ENCODE peak calls at places on chromosomes 5 and 9, in five cellular contexts. T is mammary epithelial cell, C is adipocyte, X is esophagus muscularis mucosa, H is colonic mucosa. W is an unnamed sample. For H3K27me3, H3K9me3 and H3K36me3, the result is how much of the 10 kb centered on the place peaks cover.

GRCh38 chr5:148639081-148639480 is 15.2 kb downstream of the HTR4 start:
- DNase-seq in C (no peak), X (peak), T (no peak), H (no peak), W (no peak)

GRCh38 chr5:154630410-154630809 is 124.8 kb upstream of the LARP1 start:
- DNase-seq in C (no peak), X (no peak), H (no peak), T (no peak), W (no peak)

GRCh38 chr5:102863764-102864560 is 108.9 kb downstream of the PAM start:
- DNase-seq in T (no peak), X (no peak), C (peak), H (no peak), W (peak)

GRCh38 chr9:126705767-126706697 is 92.3 kb downstream of the LMX1B start:
- DNase-seq in C (peak), T (peak), X (peak), H (peak), W (peak)

GRCh38 chr5:34516686-34517085 is 139.4 kb upstream of the RAI14 start:
- DNase-seq in T (no peak), H (no peak), C (no peak), X (no peak), W (no peak)

GRCh38 chr9:4510546-4511322 is 20.5 kb downstream of the SLC1A1 start:
- DNase-seq in H (no peak), T (no peak), C (no peak), X (no peak), W (peak)

GRCh38 chr9:127035948-127036347 is 86.5 kb downstream of the ANGPTL2 start:
- DNase-seq in T (no peak), X (no peak), C (peak), H (no peak), W (no peak)

GRCh38 chr9:131347376-131348020 is 46.4 kb upstream of the PRRC2B start:
- DNase-seq in X (no peak), C (no peak), H (no peak), T (no peak), W (no peak)

GRCh38 chr5:34501033-34501432 is 155.1 kb upstream of the RAI14 start:
- DNase-seq in T (no peak), C (peak), X (no peak), H (no peak), W (no peak)

GRCh38 chr9:129481824-129482511 is 138.9 kb downstream of the C9orf50 start:
- DNase-seq in T (no peak), X (no peak), C (peak), H (no peak), W (no peak)

GRCh38 chr9:74570879-74571512 is 73.9 kb downstream of the RORB start:
- DNase-seq in H (peak), X (no peak), C (peak), T (peak), W (peak)

GRCh38 chr5:58925627-58926545 is 343.0 kb downstream of the RAB3C start:
- DNase-seq in C (no peak), X (no peak), T (no peak), H (no peak), W (no peak)

GRCh38 chr5:34811691-34812090 is 27.3 kb upstream of the TTC23L start:
- DNase-seq in H (no peak), T (no peak), X (no peak), C (peak), W (no peak)

GRCh38 chr5:149406203-149406978 is 27.3 kb upstream of the IL17B start:
- DNase-seq in C (peak), H (no peak), X (no peak), T (no peak), W (no peak)

GRCh38 chr9:92726971-92727715 is 37.5 kb downstream of the BICD2 start:
- DNase-seq in X (no peak), T (no peak), H (no peak), C (no peak), W (no peak)

GRCh38 chr9:4375424-4376195 is 75.7 kb upstream of the GLIS3 start:
- DNase-seq in X (peak), H (no peak), T (peak), C (peak), W (no peak)

GRCh38 chr9:73451003-73451402 is 299.3 kb downstream of the ANXA1 start:
- DNase-seq in T (peak), C (no peak), H (no peak), X (no peak), W (no peak)

GRCh38 chr9:121619989-121620673 is 31.3 kb upstream of the DAB2IP start:
- DNase-seq in H (peak), C (no peak), X (no peak), T (no peak), W (no peak)

GRCh38 chr5:26518065-26518464 is 520.3 kb downstream of the CDH9 start:
- DNase-seq in T (no peak), H (no peak), C (no peak), X (no peak), W (no peak)

GRCh38 chr9:107946364-107947137 is 457.0 kb upstream of the KLF4 start:
- DNase-seq in H (peak), X (no peak), C (no peak), T (no peak), W (peak)

GRCh38 chr9:93884808-93885207 is 70.3 kb downstream of the BARX1 start:
- DNase-seq in T (no peak), X (no peak), C (no peak), H (no peak), W (no peak)

GRCh38 chr5:57509501-57510260 is 27.1 kb upstream of the ACTBL2 start:
- DNase-seq in T (no peak), X (no peak), H (no peak), C (no peak), W (no peak)

GRCh38 chr9:89367726-89368437 is 49.6 kb downstream of the SECISBP2 start:
- DNase-seq in T (no peak), H (no peak), X (no peak), C (no peak), W (no peak)

GRCh38 chr9:97293207-97293721 is 14.2 kb upstream of the CCDC180 start:
- DNase-seq in X (no peak), H (no peak), C (no peak), T (no peak), W (no peak)

GRCh38 chr9:34771023-34771422 is 61.1 kb upstream of the CCL21 start:
- DNase-seq in C (peak), T (peak), H (no peak), X (no peak), W (no peak)

GRCh38 chr5:156755421-156756087 is 94.5 kb upstream of the PPP1R2B start:
- DNase-seq in H (no peak), T (no peak), C (no peak), X (no peak), W (no peak)

GRCh38 chr9:105444130-105444529 is 3.7 kb upstream of the FSD1L start:
- DNase-seq in T (peak), C (no peak), X (no peak), H (no peak), W (no peak)

GRCh38 chr9:133394687-133395271 is 18.6 kb downstream of the STKLD1 start:
- DNase-seq in H (no peak), C (no peak), T (no peak), X (no peak), W (no peak)
- H3K27me3 ChIP-seq in H (under half), C (under half), T (under half), X (under half), W (under half)

GRCh38 chr9:40927851-40928802 is 200.4 kb downstream of the FOXD4L6 start:
- DNase-seq in H (no peak), T (no peak), X (peak), C (no peak), W (no peak)
- H3K9me3 ChIP-seq in H (under half), T (under half), X (half or more), C (half or more), W (under half)

GRCh38 chr5:65682148-65682547 is 39.8 kb downstream of the SGTB start:
- DNase-seq in X (no peak), H (no peak), T (no peak), C (no peak), W (no peak)
- H3K36me3 ChIP-seq in X (under half), H (under half), T (under half), C (under half), W (under half)

GRCh38 chr5:98168862-98169261 is 604.6 kb upstream of the RGMB start:
- DNase-seq in T (peak), H (no peak), C (no peak), X (no peak), W (no peak)

GRCh38 chr5:98173334-98173733 is 600.1 kb upstream of the RGMB start:
- DNase-seq in H (no peak), T (peak), X (no peak), C (peak), W (no peak)

GRCh38 chr5:98175474-98175873 is 598.0 kb upstream of the RGMB start:
- DNase-seq in T (no peak), H (no peak), C (no peak), X (no peak), W (no peak)

GRCh38 chr5:98170994-98171393 is 602.5 kb upstream of the RGMB start:
- DNase-seq in C (no peak), X (no peak), H (no peak), T (no peak), W (no peak)
- H3K27me3 ChIP-seq in C (under half), X (under half), H (under half), T (under half), W (under half)

GRCh38 chr5:152978141-152978835 is 512.2 kb upstream of the GRIA1 start:
- DNase-seq in C (no peak), X (no peak), T (no peak), H (no peak), W (no peak)
- H3K9me3 ChIP-seq in C (under half), X (under half), T (under half), H (under half), W (under half)

GRCh38 chr9:123234853-123235252 is 33.5 kb downstream of the STRBP start:
- DNase-seq in X (no peak), T (no peak), C (no peak), H (no peak), W (no peak)

GRCh38 chr9:123237220-123237619 is 31.2 kb downstream of the STRBP start:
- DNase-seq in T (no peak), X (no peak), C (no peak), H (no peak), W (no peak)

GRCh38 chr9:123235448-123235847 is 32.9 kb downstream of the STRBP start:
- DNase-seq in C (no peak), T (no peak), X (no peak), H (no peak), W (no peak)

GRCh38 chr9:123232332-123232731 is 36.1 kb downstream of the STRBP start:
- DNase-seq in H (no peak), C (peak), X (no peak), T (no peak), W (no peak)
- H3K36me3 ChIP-seq in H (under half), C (under half), X (under half), T (under half), W (under half)

GRCh38 chr5:61897251-61897650 is 408.8 kb upstream of the KIF2A start:
- DNase-seq in C (no peak), H (no peak), X (no peak), T (no peak), W (no peak)
- H3K27me3 ChIP-seq in C (under half), H (under half), X (under half), T (under half), W (under half)

GRCh38 chr9:123825337-123825736 is 104.6 kb downstream of the DENND1A start:
- DNase-seq in C (peak), H (no peak), X (no peak), T (no peak), W (no peak)
- H3K9me3 ChIP-seq in C (under half), H (under half), X (under half), T (under half), W (under half)